ENCODE peak calls at places on chromosomes 4 and X, in four cellular contexts. D is body of pancreas, I is pons, R is GM03348. A is an unnamed sample.

GRCh38 chrX:136065044-136065671 is 79.9 kb downstream of the SLC9A6 start:
- DNase-seq in R (no peak), D (no peak), I (no peak), A (no peak)

GRCh38 chrX:129529685-129530281 is 6.5 kb upstream of the SMARCA1 start:
- DNase-seq in I (no peak), R (no peak), D (no peak), A (no peak)

GRCh38 chrX:121160987-121161386 is 113.6 kb downstream of the GLUD2 start:
- DNase-seq in R (no peak), I (no peak), D (no peak), A (no peak)

GRCh38 chrX:118183606-118184005 is 67.0 kb upstream of the KLHL13 start:
- DNase-seq in D (no peak), I (no peak), R (no peak), A (no peak)

GRCh38 chr4:128757712-128758111 is 51.8 kb upstream of the JADE1 start:
- DNase-seq in D (peak), I (peak), R (no peak), A (no peak)

GRCh38 chr4:57102050-57102564 is 8.1 kb downstream of the IGFBP7 start:
- DNase-seq in R (peak), D (peak), I (peak), A (no peak)

GRCh38 chrX:106619797-106620196 is 8.0 kb downstream of the RADX start:
- DNase-seq in D (no peak), I (no peak), R (peak), A (no peak)

GRCh38 chrX:115372026-115372610 is 82.6 kb downstream of the LUZP4 start:
- DNase-seq in I (no peak), D (no peak), R (peak), A (no peak)

GRCh38 chr4:176622251-176622968 is 170.3 kb downstream of the VEGFC start:
- DNase-seq in D (no peak), I (no peak), R (peak), A (no peak)

GRCh38 chr4:28686618-28687017 is 1826.0 kb downstream of the STIM2 start:
- DNase-seq in R (peak), D (peak), I (peak), A (no peak)

GRCh38 chr4:95984081-95984480 is 144.2 kb downstream of the PDHA2 start:
- DNase-seq in R (no peak), I (no peak), D (no peak), A (no peak)

GRCh38 chr4:182843813-182844325 is 73.3 kb downstream of the DCTD start:
- DNase-seq in D (no peak), R (no peak), I (no peak), A (no peak)

A was measured in KG1.